ENCODE peak calls at places on chromosomes 3 and 15, in four cellular contexts. T is GM12865; F is stimulated activated CD8-positive, alpha-beta memory T cell treated with anti-CD3 and anti-CD28 coated beads, Interleukin-12 subunit alpha, Interleukin-12 subunit beta, amount 100 ng/mL, for 4 hours; I is neural crest cell. Y is an unnamed sample.

GRCh38 chr15:64157599-64158125 is 5.2 kb downstream of the PPIB start:
- DNase-seq in T (no peak), F (no peak), I (no peak), Y (no peak)

GRCh38 chr3:58535531-58536500 is 1.2 kb downstream of the ACOX2 start:
- DNase-seq in T (no peak), F (no peak), I (no peak), Y (no peak)

GRCh38 chr3:186534113-186534669 is 10.0 kb downstream of the CRYGS start:
- DNase-seq in T (peak; percentile 91), F (no peak), I (no peak), Y (no peak)

GRCh38 chr3:55458398-55458797 is 28.7 kb downstream of the WNT5A start:
- DNase-seq in T (no peak), F (no peak), I (no peak), Y (no peak)

GRCh38 chr3:140682586-140682985 is 4.7 kb downstream of the TRIM42 start:
- DNase-seq in T (no peak), F (no peak), I (no peak), Y (no peak)

GRCh38 chr3:100354850-100355249 is 20.3 kb downstream of the NIT2 start:
- DNase-seq in T (no peak), F (no peak), I (no peak), Y (no peak)

GRCh38 chr15:84604804-84605203 is 4.0 kb downstream of the ZSCAN2 start:
- DNase-seq in T (peak; percentile 78), F (peak; percentile 34), I (no peak), Y (no peak)

GRCh38 chr3:111971533-111971932 is 7.3 kb upstream of the ABHD10 start:
- DNase-seq in T (no peak), F (no peak), I (no peak), Y (no peak)

GRCh38 chr3:159821737-159822136 is 166.9 kb upstream of the IL12A start:
- DNase-seq in T (no peak), F (no peak), I (no peak), Y (no peak)

GRCh38 chr15:67613708-67614107 is 71.2 kb downstream of the MAP2K5 start:
- DNase-seq in T (no peak), F (no peak), I (no peak), Y (no peak)

GRCh38 chr3:174191380-174191779 is 667.8 kb upstream of the NAALADL2 start:
- DNase-seq in T (peak; percentile 48), F (no peak), I (no peak), Y (no peak)

GRCh38 chr3:53357457-53357856 is 10.1 kb upstream of the DCP1A start:
- DNase-seq in T (no peak), F (no peak), I (no peak), Y (no peak)

Y was measured in activated B cell treated with CpG ODN at 0.5 μM for 24 hours.